ENCODE peak calls at places on chromosome 10, in five cellular contexts. K is HFF-Myc, T is lower lobe of right lung, H is coronary artery, G is PC-3. B is an unnamed sample.

GRCh38 chr10:5564537-5565204 is 39.9 kb downstream of the CALML3 start:
- DNase-seq in K (no peak), T (no peak), H (peak), G (no peak), B (no peak)

GRCh38 chr10:102723989-102724388 is 9.6 kb downstream of the SFXN2 start:
- DNase-seq in K (no peak), T (no peak), H (no peak), G (no peak), B (no peak)

GRCh38 chr10:32971536-32972091 is 13.6 kb upstream of the ITGB1 start:
- DNase-seq in K (no peak), T (no peak), H (no peak), G (peak), B (no peak)

GRCh38 chr10:91694170-91694794 is 61.4 kb upstream of the PPP1R3C start:
- DNase-seq in K (no peak), T (no peak), H (no peak), G (peak), B (no peak)

GRCh38 chr10:88467835-88468485 is 115.2 kb downstream of the RNLS start:
- DNase-seq in K (no peak), T (no peak), H (no peak), G (no peak), B (no peak)

GRCh38 chr10:70233109-70233938 is at the start of gene PPA1:
- DNase-seq in K (peak), T (peak), H (peak), G (peak), B (peak)

GRCh38 chr10:24306507-24306875 is 97.6 kb downstream of the KIAA1217 start:
- DNase-seq in K (no peak), T (no peak), H (no peak), G (no peak), B (no peak)

GRCh38 chr10:133048926-133049325 is 38.8 kb upstream of the ADGRA1 start:
- DNase-seq in K (no peak), T (no peak), H (no peak), G (no peak), B (no peak)

GRCh38 chr10:102450374-102451104 is 804 bp downstream of the C10orf95 start:
- DNase-seq in K (no peak), T (peak), H (no peak), G (peak), B (peak)

GRCh38 chr10:104067525-104067924 is 18.2 kb downstream of the COL17A1 start:
- DNase-seq in K (no peak), T (no peak), H (no peak), G (no peak), B (no peak)

GRCh38 chr10:73168486-73168844 is 546 bp downstream of the FAM149B1 start:
- DNase-seq in K (no peak), T (no peak), H (no peak), G (no peak), B (no peak)

GRCh38 chr10:97891497-97892167 is 42.0 kb downstream of the GOLGA7B start:
- DNase-seq in K (no peak), T (peak), H (no peak), G (no peak), B (no peak)

GRCh38 chr10:16116404-16117304 is 256.3 kb upstream of the MINDY3 start:
- DNase-seq in K (no peak), T (no peak), H (no peak), G (peak), B (no peak)

GRCh38 chr10:71074176-71074755 is 138.1 kb upstream of the UNC5B start:
- DNase-seq in K (no peak), T (no peak), H (no peak), G (peak), B (peak)

GRCh38 chr10:19819419-19820033 is 3.3 kb downstream of the PLXDC2 start:
- DNase-seq in K (peak), T (no peak), H (no peak), G (peak), B (no peak)

GRCh38 chr10:45442670-45443069 is 68.7 kb downstream of the ALOX5 start:
- DNase-seq in K (no peak), T (no peak), H (no peak), G (no peak), B (no peak)
- TF ChIP-seq CTCF in K (no peak), T (no peak), H (no peak), G (peak), B (no peak)

DNA sequence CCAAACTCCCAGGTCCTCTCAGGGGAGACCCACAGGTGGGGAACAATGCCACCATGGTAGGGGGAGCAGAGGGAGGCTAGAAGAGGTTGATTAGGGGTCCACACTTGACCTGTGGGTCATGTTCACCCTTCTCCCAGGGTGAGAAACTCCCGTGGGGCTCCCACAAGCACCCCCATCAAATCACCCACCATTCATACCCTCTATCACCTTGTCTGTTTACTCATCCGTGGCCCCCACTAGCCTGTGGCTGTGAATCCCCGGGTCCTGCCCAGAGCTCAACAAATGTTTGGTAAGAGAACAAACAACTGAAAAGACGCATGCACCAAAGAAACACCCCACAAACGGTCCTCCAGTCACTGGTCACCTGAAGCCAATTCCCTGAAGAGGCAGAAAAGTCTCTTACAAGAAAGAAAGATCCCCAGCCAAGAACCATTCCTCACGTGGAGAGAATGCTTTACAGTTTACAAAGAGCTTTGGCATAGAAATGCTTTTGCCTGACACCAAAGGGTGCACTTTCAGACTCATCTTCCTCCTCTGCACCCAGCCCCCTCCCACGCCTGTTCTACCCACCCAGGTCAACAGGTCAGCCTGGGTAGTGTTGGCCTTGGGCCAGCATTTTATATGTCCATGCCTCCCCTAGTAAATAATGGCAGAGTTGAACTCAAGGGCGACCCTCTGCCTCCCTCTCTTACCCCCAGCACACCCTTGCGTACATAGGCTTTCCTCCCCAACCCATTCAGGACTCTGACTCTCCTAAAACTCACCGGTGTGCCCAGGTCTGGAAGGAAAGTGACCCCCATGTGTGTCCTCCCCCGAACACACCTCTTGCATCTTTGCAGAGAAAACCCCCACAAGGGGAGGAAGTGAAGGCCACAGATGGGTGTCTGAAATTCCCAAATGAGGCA is 1.8 kb downstream of the ZCCHC24 start:
- DNase-seq in K (no peak), T (no peak), H (no peak), G (peak), B (peak)
- H3K4me3 ChIP-seq in K (peak), T (peak), H (peak), G (peak), B (peak)

GRCh38 chr10:119652361-119652760 is 1.2 kb downstream of the BAG3 start:
- DNase-seq in K (peak), T (no peak), H (no peak), G (peak), B (no peak)
- TF ChIP-seq CTCF in K (no peak), T (peak), H (no peak), G (peak), B (no peak)

GRCh38 chr10:127485153-127485857 is 63.8 kb upstream of the NPS start:
- DNase-seq in K (no peak), T (no peak), H (no peak), G (peak), B (no peak)

DNA sequence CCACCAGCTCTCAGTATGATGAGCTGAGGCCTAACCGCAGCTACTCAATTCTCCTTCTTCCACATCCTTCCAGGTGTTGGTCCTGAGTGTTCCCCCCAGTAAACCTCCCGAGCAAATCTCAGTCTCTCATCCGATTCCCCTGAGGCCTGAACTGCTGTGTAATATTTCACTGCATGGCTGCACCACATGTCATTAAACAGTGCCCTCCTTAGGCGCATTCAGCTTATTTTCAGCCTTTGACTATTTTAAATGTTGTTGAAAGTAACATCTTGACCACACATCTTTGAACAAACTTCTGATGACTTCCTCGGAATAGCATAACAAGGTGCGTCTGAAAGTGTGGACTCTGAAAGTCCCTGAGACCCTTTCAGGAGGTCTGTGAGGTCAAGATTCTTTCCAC is 62.8 kb upstream of the NPS start:
- DNase-seq in K (no peak), T (no peak), H (no peak), G (no peak), B (no peak)
- H3K4me3 ChIP-seq in K (no peak), T (no peak), H (no peak), G (no peak), B (no peak)

DNA sequence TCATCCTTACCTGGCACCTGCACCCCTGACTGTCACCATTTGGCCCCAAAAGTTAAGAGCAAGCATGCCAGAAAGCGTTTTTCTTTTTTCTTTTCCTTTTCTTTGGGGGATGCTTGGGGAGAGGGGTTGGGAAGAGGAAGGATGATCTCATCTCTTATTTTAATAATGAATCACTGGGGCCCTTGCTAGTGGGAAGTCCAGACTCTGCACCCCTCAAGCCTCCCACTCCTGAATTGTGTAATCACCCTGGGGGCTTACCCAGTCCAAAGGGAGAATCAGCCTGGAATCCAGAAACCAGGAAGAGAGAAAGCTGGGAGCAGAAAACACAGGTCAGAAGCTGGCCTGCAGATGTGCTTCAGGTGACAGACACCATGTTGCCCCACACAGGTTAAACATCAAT is 14.7 kb upstream of the HABP2 start:
- DNase-seq in K (no peak), T (no peak), H (no peak), G (no peak), B (no peak)
- TF ChIP-seq CTCF in K (no peak), T (no peak), H (no peak), G (no peak), B (no peak)